ENCODE peak calls at places on chromosomes 2 and 18, in eight cellular contexts. Y is tibial nerve, J is GDM1, W is Panc1, R is hypothalamus, T is AG09309, L is activated T-cell treated with anti-CD3 and anti-CD28 coated beads for 4 hours, C is HEK293T. I is an unnamed sample.

GRCh38 chr2:62287895-62288589 is 92.1 kb downstream of the B3GNT2 start:
- DNase-seq in J (peak; percentile 54), Y (no peak), T (no peak), L (no peak), W (peak; percentile 25), R (no peak), C (no peak), I (no peak)

GRCh38 chr2:65450810-65451209 is 18.4 kb upstream of the SPRED2 start:
- DNase-seq in J (no peak), W (no peak), Y (no peak), C (no peak), L (no peak), R (no peak), T (no peak), I (no peak)

GRCh38 chr2:120656273-120656960 is 79.3 kb upstream of the GLI2 start:
- DNase-seq in L (no peak), C (no peak), J (no peak), W (no peak), T (no peak), Y (no peak), R (no peak), I (peak; percentile 23)

GRCh38 chr2:9145109-9145751 is 61.4 kb upstream of the ASAP2 start:
- DNase-seq in T (no peak), C (no peak), W (no peak), J (no peak), L (no peak), Y (no peak), R (no peak), I (no peak)

GRCh38 chr2:41535575-41535974 is 512.2 kb upstream of the PKDCC start:
- DNase-seq in T (no peak), R (no peak), L (no peak), J (no peak), C (no peak), Y (no peak), W (no peak), I (no peak)

GRCh38 chr2:80126596-80127189 is 177.9 kb downstream of the LRRTM1 start:
- DNase-seq in L (no peak), R (no peak), J (no peak), T (peak; percentile 7), C (no peak), W (no peak), Y (no peak), I (no peak)

GRCh38 chr2:241443486-241444223 is 64.7 kb downstream of the STK25 start:
- DNase-seq in C (no peak), J (peak; percentile 53), L (peak; percentile 90), R (no peak), T (no peak), W (no peak), Y (no peak), I (no peak)

GRCh38 chr2:13884271-13884976 is 748.1 kb upstream of the LRATD1 start:
- DNase-seq in Y (no peak), J (no peak), R (no peak), W (no peak), T (no peak), C (no peak), L (no peak), I (no peak)

GRCh38 chr2:25453199-25453903 is 111.6 kb upstream of the DNMT3A start:
- DNase-seq in L (no peak), W (no peak), J (no peak), R (no peak), T (peak; percentile 1), Y (no peak), C (no peak), I (no peak)

GRCh38 chr2:70965506-70965905 is 12.9 kb upstream of the ANKRD53 start:
- DNase-seq in Y (no peak), T (no peak), J (no peak), W (no peak), C (no peak), R (no peak), L (no peak), I (no peak)

GRCh38 chr2:85266424-85267041 is 61.3 kb downstream of the TGOLN2 start:
- DNase-seq in R (peak; percentile 36), T (no peak), L (peak; percentile 54), Y (peak; percentile 43), J (no peak), W (peak; percentile 41), C (peak; percentile 68), I (peak; percentile 20)

GRCh38 chr2:190359896-190360376 is 16.5 kb downstream of the INPP1 start:
- DNase-seq in J (no peak), R (peak; percentile 18), L (peak; percentile 17), Y (peak; percentile 35), T (no peak), W (no peak), C (no peak), I (peak; percentile 87)

GRCh38 chr2:208406474-208407451 is at the start of gene PTH2R:
- DNase-seq in T (no peak), L (no peak), W (no peak), J (no peak), C (peak; percentile 18), Y (no peak), R (no peak), I (no peak)

GRCh38 chr2:197514754-197515153 is 1.1 kb upstream of the MOB4 start:
- DNase-seq in C (no peak), W (no peak), L (no peak), Y (no peak), T (no peak), J (no peak), R (no peak), I (no peak)

GRCh38 chr18:57437433-57437781 is 2.2 kb downstream of the ONECUT2 start:
- DNase-seq in J (no peak), L (no peak), T (no peak), W (no peak), Y (no peak), R (no peak), C (no peak), I (no peak)

GRCh38 chr2:204850576-204850975 is 305.3 kb downstream of the PARD3B start:
- DNase-seq in C (no peak), Y (no peak), W (no peak), R (no peak), L (no peak), T (no peak), J (no peak), I (no peak)

GRCh38 chr2:192413812-192414424 is 219.2 kb upstream of the TMEFF2 start:
- DNase-seq in W (no peak), J (no peak), R (no peak), C (no peak), L (no peak), Y (no peak), T (no peak), I (no peak)

GRCh38 chr2:44745460-44745859 is 196.0 kb upstream of the SIX3 start:
- DNase-seq in C (no peak), R (no peak), T (no peak), W (no peak), L (no peak), Y (no peak), J (no peak), I (no peak)

GRCh38 chr2:168614291-168615018 is 158.4 kb downstream of the CERS6 start:
- DNase-seq in Y (no peak), T (no peak), W (no peak), C (no peak), L (no peak), R (no peak), J (no peak), I (no peak)

GRCh38 chr2:38293152-38293865 is 83.8 kb downstream of the ATL2 start:
- DNase-seq in J (no peak), R (no peak), Y (no peak), T (no peak), C (no peak), W (no peak), L (no peak), I (no peak)

GRCh38 chr18:1036926-1037325 is 132.3 kb downstream of the ADCYAP1 start:
- DNase-seq in L (no peak), Y (no peak), J (no peak), T (no peak), C (no peak), W (no peak), R (no peak), I (no peak)

GRCh38 chr2:215060851-215061541 is 77.4 kb downstream of the ABCA12 start:
- DNase-seq in L (no peak), Y (no peak), R (peak; percentile 0), J (no peak), C (no peak), W (no peak), T (no peak), I (no peak)

GRCh38 chr18:25038261-25038660 is 313.7 kb downstream of the ZNF521 start:
- DNase-seq in W (no peak), Y (no peak), T (no peak), L (no peak), J (no peak), C (no peak), R (no peak), I (no peak)

GRCh38 chr2:236158969-236159777 is 9.0 kb downstream of the GBX2 start:
- DNase-seq in C (no peak), Y (no peak), J (no peak), R (no peak), L (no peak), W (no peak), T (no peak), I (no peak)

GRCh38 chr2:159921752-159922404 is 123.9 kb upstream of the CD302 start:
- DNase-seq in J (no peak), L (peak; percentile 64), C (peak; percentile 82), T (no peak), Y (peak; percentile 49), W (peak; percentile 8), R (peak; percentile 36), I (peak; percentile 23)

GRCh38 chr2:220002699-220003098 is 375.3 kb downstream of the SLC4A3 start:
- DNase-seq in C (no peak), Y (no peak), J (no peak), R (no peak), T (no peak), L (no peak), W (no peak), I (no peak)

GRCh38 chr2:218230882-218231281 is 13.9 kb downstream of the ARPC2 start:
- DNase-seq in L (no peak), J (no peak), C (peak; percentile 40), Y (no peak), T (no peak), W (no peak), R (no peak), I (no peak)

I was measured in hippocampal formation.